ENCODE peak calls at places on chromosomes 7 and 10, in five cellular contexts. One of them, this sample, is unnamed.

GRCh38 chr7:93429563-93429962 is 145.0 kb downstream of the CALCR start:
- DNase-seq in body of pancreas: no peak
- DNase-seq in CD4-positive, CD25-positive, alpha-beta regulatory T cell: no peak
- DNase-seq in choroid plexus epithelial cell: no peak
- DNase-seq in Ammon's horn: no peak
- DNase-seq in this sample: no peak

GRCh38 chr7:34939175-34939574 is 98.1 kb downstream of the DPY19L1 start:
- DNase-seq in body of pancreas: no peak
- DNase-seq in CD4-positive, CD25-positive, alpha-beta regulatory T cell: no peak
- DNase-seq in choroid plexus epithelial cell: peak
- DNase-seq in Ammon's horn: no peak
- DNase-seq in this sample: no peak

GRCh38 chr7:64873517-64873916 is 29.6 kb upstream of the ZNF273 start:
- DNase-seq in body of pancreas: no peak
- DNase-seq in CD4-positive, CD25-positive, alpha-beta regulatory T cell: no peak
- DNase-seq in choroid plexus epithelial cell: no peak
- DNase-seq in Ammon's horn: no peak
- DNase-seq in this sample: no peak

GRCh38 chr10:110065269-110065668 is 57.5 kb downstream of the ADD3 start:
- DNase-seq in body of pancreas: no peak
- DNase-seq in CD4-positive, CD25-positive, alpha-beta regulatory T cell: no peak
- DNase-seq in choroid plexus epithelial cell: no peak
- DNase-seq in Ammon's horn: no peak
- DNase-seq in this sample: no peak

GRCh38 chr10:72089618-72090017 is 1.3 kb upstream of the SPOCK2 start:
- DNase-seq in body of pancreas: no peak
- DNase-seq in CD4-positive, CD25-positive, alpha-beta regulatory T cell: no peak
- DNase-seq in choroid plexus epithelial cell: peak
- DNase-seq in Ammon's horn: no peak
- DNase-seq in this sample: no peak

GRCh38 chr10:93576888-93577287 is 10.4 kb downstream of the FFAR4 start:
- DNase-seq in body of pancreas: no peak
- DNase-seq in CD4-positive, CD25-positive, alpha-beta regulatory T cell: no peak
- DNase-seq in choroid plexus epithelial cell: no peak
- DNase-seq in Ammon's horn: no peak
- DNase-seq in this sample: no peak

GRCh38 chr10:23293973-23294372 is 50.6 kb downstream of the C10orf67 start:
- DNase-seq in body of pancreas: no peak
- DNase-seq in CD4-positive, CD25-positive, alpha-beta regulatory T cell: no peak
- DNase-seq in choroid plexus epithelial cell: no peak
- DNase-seq in Ammon's horn: no peak
- DNase-seq in this sample: no peak

GRCh38 chr10:69101451-69102095 is 13.7 kb downstream of the SRGN start:
- DNase-seq in body of pancreas: no peak
- DNase-seq in CD4-positive, CD25-positive, alpha-beta regulatory T cell: no peak
- DNase-seq in choroid plexus epithelial cell: peak
- DNase-seq in Ammon's horn: no peak
- DNase-seq in this sample: no peak

GRCh38 chr7:131629203-131629871 is 72.9 kb upstream of the PODXL start:
- DNase-seq in body of pancreas: no peak
- DNase-seq in CD4-positive, CD25-positive, alpha-beta regulatory T cell: no peak
- DNase-seq in choroid plexus epithelial cell: peak
- DNase-seq in Ammon's horn: no peak
- DNase-seq in this sample: no peak

GRCh38 chr7:80346704-80347103 is 165.2 kb downstream of the GNAT3 start:
- DNase-seq in body of pancreas: no peak
- DNase-seq in CD4-positive, CD25-positive, alpha-beta regulatory T cell: no peak
- DNase-seq in choroid plexus epithelial cell: peak
- DNase-seq in Ammon's horn: no peak
- DNase-seq in this sample: no peak

GRCh38 chr7:103630318-103630717 is 184.3 kb upstream of the SLC26A5 start:
- DNase-seq in body of pancreas: no peak
- DNase-seq in CD4-positive, CD25-positive, alpha-beta regulatory T cell: no peak
- DNase-seq in choroid plexus epithelial cell: no peak
- DNase-seq in Ammon's horn: no peak
- DNase-seq in this sample: no peak

GRCh38 chr7:135734343-135734689 is 6.3 kb upstream of the SLC13A4 start:
- DNase-seq in body of pancreas: no peak
- DNase-seq in CD4-positive, CD25-positive, alpha-beta regulatory T cell: no peak
- DNase-seq in choroid plexus epithelial cell: no peak
- DNase-seq in Ammon's horn: no peak
- DNase-seq in this sample: no peak